ENCODE peak calls at places on chromosome 14, in four cellular contexts. One of them, this sample, is unnamed.

GRCh38 chr14:28116716-28117115 is 649.9 kb upstream of the FOXG1 start:
- DNase-seq in brain microvascular endothelial cell: no peak
- DNase-seq in astrocyte of the cerebellum: no peak
- DNase-seq in transverse colon: no peak
- DNase-seq in this sample: no peak

GRCh38 chr14:37501877-37502276 is 93.2 kb downstream of the FOXA1 start:
- DNase-seq in brain microvascular endothelial cell: no peak
- DNase-seq in astrocyte of the cerebellum: no peak
- DNase-seq in transverse colon: no peak
- DNase-seq in this sample: no peak

GRCh38 chr14:90559811-90560492 is 163.1 kb downstream of the CALM1 start:
- DNase-seq in brain microvascular endothelial cell: no peak
- DNase-seq in astrocyte of the cerebellum: no peak
- DNase-seq in transverse colon: no peak
- DNase-seq in this sample: no peak

GRCh38 chr14:68544150-68544892 is 248.5 kb downstream of the ZFP36L1 start:
- DNase-seq in brain microvascular endothelial cell: peak
- DNase-seq in astrocyte of the cerebellum: peak
- DNase-seq in transverse colon: peak
- DNase-seq in this sample: no peak

GRCh38 chr14:28895389-28895788 is 128.8 kb downstream of the FOXG1 start:
- DNase-seq in brain microvascular endothelial cell: no peak
- DNase-seq in astrocyte of the cerebellum: no peak
- DNase-seq in transverse colon: no peak
- DNase-seq in this sample: no peak

GRCh38 chr14:91349481-91350074 is 68.0 kb downstream of the CCDC88C start:
- DNase-seq in brain microvascular endothelial cell: no peak
- DNase-seq in astrocyte of the cerebellum: no peak
- DNase-seq in transverse colon: no peak
- DNase-seq in this sample: no peak

GRCh38 chr14:71228711-71229110 is 321.5 kb downstream of the PCNX1 start:
- DNase-seq in brain microvascular endothelial cell: no peak
- DNase-seq in astrocyte of the cerebellum: no peak
- DNase-seq in transverse colon: no peak
- DNase-seq in this sample: no peak

GRCh38 chr14:34678306-34678705 is 36.1 kb downstream of the CFL2 start:
- DNase-seq in brain microvascular endothelial cell: peak
- DNase-seq in astrocyte of the cerebellum: no peak
- DNase-seq in transverse colon: no peak
- DNase-seq in this sample: no peak

GRCh38 chr14:68279437-68279720 is 459.8 kb downstream of the RAD51B start:
- DNase-seq in brain microvascular endothelial cell: no peak
- DNase-seq in astrocyte of the cerebellum: no peak
- DNase-seq in transverse colon: no peak
- DNase-seq in this sample: no peak

GRCh38 chr14:54343276-54344121 is 53.3 kb upstream of the CDKN3 start:
- DNase-seq in brain microvascular endothelial cell: no peak
- DNase-seq in astrocyte of the cerebellum: peak
- DNase-seq in transverse colon: no peak
- DNase-seq in this sample: no peak

GRCh38 chr14:97730706-97731105 is 933.5 kb downstream of the VRK1 start:
- DNase-seq in brain microvascular endothelial cell: no peak
- DNase-seq in astrocyte of the cerebellum: no peak
- DNase-seq in transverse colon: no peak
- DNase-seq in this sample: no peak

GRCh38 chr14:61640834-61641170 is 54.5 kb upstream of the HIF1A start:
- DNase-seq in brain microvascular endothelial cell: no peak
- DNase-seq in astrocyte of the cerebellum: no peak
- DNase-seq in transverse colon: no peak
- DNase-seq in this sample: no peak

GRCh38 chr14:86168376-86168775 is 638.4 kb downstream of the FLRT2 start:
- DNase-seq in brain microvascular endothelial cell: no peak
- DNase-seq in astrocyte of the cerebellum: no peak
- DNase-seq in transverse colon: no peak
- DNase-seq in this sample: no peak

GRCh38 chr14:23537351-23538048 is 14.1 kb downstream of the ZFHX2 start:
- DNase-seq in brain microvascular endothelial cell: no peak
- DNase-seq in astrocyte of the cerebellum: no peak
- DNase-seq in transverse colon: no peak
- DNase-seq in this sample: no peak
- TF ChIP-seq CTCF in brain microvascular endothelial cell: no peak
- TF ChIP-seq CTCF in astrocyte of the cerebellum: no peak
- TF ChIP-seq CTCF in transverse colon: no peak
- TF ChIP-seq CTCF in this sample: no peak

GRCh38 chr14:103372552-103373304 is 12.5 kb upstream of the MARK3 start:
- DNase-seq in brain microvascular endothelial cell: peak
- DNase-seq in astrocyte of the cerebellum: peak
- DNase-seq in transverse colon: no peak
- DNase-seq in this sample: no peak

GRCh38 chr14:103372017-103372416 is 13.2 kb upstream of the MARK3 start:
- DNase-seq in brain microvascular endothelial cell: no peak
- DNase-seq in astrocyte of the cerebellum: no peak
- DNase-seq in transverse colon: no peak
- DNase-seq in this sample: no peak

GRCh38 chr14:103377522-103378041 is 7.6 kb upstream of the MARK3 start:
- DNase-seq in brain microvascular endothelial cell: no peak
- DNase-seq in astrocyte of the cerebellum: no peak
- DNase-seq in transverse colon: no peak
- DNase-seq in this sample: no peak

GRCh38 chr14:103370087-103370486 is 15.1 kb upstream of the MARK3 start:
- DNase-seq in brain microvascular endothelial cell: no peak
- DNase-seq in astrocyte of the cerebellum: no peak
- DNase-seq in transverse colon: no peak
- DNase-seq in this sample: no peak

GRCh38 chr14:103374121-103374520 is 11.1 kb upstream of the MARK3 start:
- DNase-seq in brain microvascular endothelial cell: no peak
- DNase-seq in astrocyte of the cerebellum: no peak
- DNase-seq in transverse colon: no peak
- DNase-seq in this sample: no peak
- TF ChIP-seq CTCF in brain microvascular endothelial cell: no peak
- TF ChIP-seq CTCF in astrocyte of the cerebellum: no peak
- TF ChIP-seq CTCF in transverse colon: no peak
- TF ChIP-seq CTCF in this sample: no peak

DNA sequence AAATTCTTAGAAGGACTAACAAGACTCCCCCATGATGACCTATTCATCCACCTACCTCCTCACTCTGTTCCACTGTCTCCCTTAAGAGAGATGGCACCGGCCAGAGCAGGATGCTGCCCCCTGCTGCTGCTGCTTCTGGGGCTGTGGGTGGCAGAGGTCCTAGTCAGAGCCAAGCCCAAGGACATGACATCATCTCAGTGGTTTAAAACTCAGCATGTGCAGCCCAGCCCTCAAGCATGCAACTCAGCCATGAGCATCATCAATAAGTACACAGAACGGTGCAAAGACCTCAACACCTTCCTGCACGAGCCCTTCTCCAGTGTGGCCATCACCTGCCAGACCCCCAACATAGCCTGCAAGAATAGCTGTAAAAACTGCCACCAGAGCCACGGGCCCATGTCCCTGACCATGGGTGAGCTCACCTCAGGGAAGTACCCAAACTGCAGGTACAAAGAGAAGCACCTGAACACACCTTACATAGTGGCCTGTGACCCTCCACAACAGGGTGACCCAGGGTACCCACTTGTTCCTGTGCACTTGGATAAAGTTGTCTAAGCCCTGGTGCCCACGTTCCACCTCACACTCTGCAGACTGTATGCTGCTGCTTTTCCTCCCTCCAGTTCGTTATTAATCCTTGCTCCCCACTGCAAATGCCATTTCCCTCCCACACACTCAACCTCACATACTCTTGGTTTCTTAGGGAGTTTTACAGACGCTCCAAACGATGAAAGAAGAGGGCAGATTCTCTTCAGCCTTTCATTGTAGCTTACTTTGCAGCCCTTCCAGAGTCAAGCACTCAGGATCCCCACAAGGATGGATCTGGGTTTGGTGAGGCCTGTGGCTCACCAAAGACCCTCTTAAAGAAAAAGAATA is at the start of gene RNASE8:
- DNase-seq in brain microvascular endothelial cell: no peak
- DNase-seq in astrocyte of the cerebellum: no peak
- DNase-seq in transverse colon: no peak
- DNase-seq in this sample: no peak
- TF ChIP-seq CTCF in brain microvascular endothelial cell: peak
- TF ChIP-seq CTCF in astrocyte of the cerebellum: no peak
- TF ChIP-seq CTCF in transverse colon: no peak
- TF ChIP-seq CTCF in this sample: no peak

GRCh38 chr14:77023001-77023996 is 5.2 kb downstream of the IRF2BPL start:
- DNase-seq in brain microvascular endothelial cell: no peak
- DNase-seq in astrocyte of the cerebellum: no peak
- DNase-seq in transverse colon: peak
- DNase-seq in this sample: no peak
- TF ChIP-seq CTCF in brain microvascular endothelial cell: peak
- TF ChIP-seq CTCF in astrocyte of the cerebellum: peak
- TF ChIP-seq CTCF in transverse colon: peak
- TF ChIP-seq CTCF in this sample: peak

GRCh38 chr14:57182760-57183503 is 85.8 kb downstream of the EXOC5 start:
- DNase-seq in brain microvascular endothelial cell: no peak
- DNase-seq in astrocyte of the cerebellum: no peak
- DNase-seq in transverse colon: no peak
- DNase-seq in this sample: no peak
- TF ChIP-seq CTCF in brain microvascular endothelial cell: peak
- TF ChIP-seq CTCF in astrocyte of the cerebellum: peak
- TF ChIP-seq CTCF in transverse colon: no peak
- TF ChIP-seq CTCF in this sample: peak

GRCh38 chr14:105165761-105166485 is 2.7 kb downstream of the JAG2 start:
- DNase-seq in brain microvascular endothelial cell: no peak
- DNase-seq in astrocyte of the cerebellum: no peak
- DNase-seq in transverse colon: no peak
- DNase-seq in this sample: no peak
- TF ChIP-seq CTCF in brain microvascular endothelial cell: no peak
- TF ChIP-seq CTCF in astrocyte of the cerebellum: no peak
- TF ChIP-seq CTCF in transverse colon: no peak
- TF ChIP-seq CTCF in this sample: no peak

GRCh38 chr14:72726444-72726843 is 167.5 kb downstream of the DPF3 start:
- DNase-seq in brain microvascular endothelial cell: peak
- DNase-seq in astrocyte of the cerebellum: no peak
- DNase-seq in transverse colon: no peak
- DNase-seq in this sample: no peak

GRCh38 chr14:72730468-72730867 is 163.4 kb downstream of the DPF3 start:
- DNase-seq in brain microvascular endothelial cell: no peak
- DNase-seq in astrocyte of the cerebellum: no peak
- DNase-seq in transverse colon: no peak
- DNase-seq in this sample: no peak

GRCh38 chr14:72732022-72732780 is 161.7 kb downstream of the DPF3 start:
- DNase-seq in brain microvascular endothelial cell: no peak
- DNase-seq in astrocyte of the cerebellum: no peak
- DNase-seq in transverse colon: no peak
- DNase-seq in this sample: no peak

GRCh38 chr14:72736348-72736747 is 157.6 kb downstream of the DPF3 start:
- DNase-seq in brain microvascular endothelial cell: peak
- DNase-seq in astrocyte of the cerebellum: peak
- DNase-seq in transverse colon: no peak
- DNase-seq in this sample: no peak

GRCh38 chr14:72731252-72732020 is 162.5 kb downstream of the DPF3 start:
- DNase-seq in brain microvascular endothelial cell: no peak
- DNase-seq in astrocyte of the cerebellum: no peak
- DNase-seq in transverse colon: no peak
- DNase-seq in this sample: no peak
- TF ChIP-seq CTCF in brain microvascular endothelial cell: no peak
- TF ChIP-seq CTCF in astrocyte of the cerebellum: no peak
- TF ChIP-seq CTCF in transverse colon: no peak
- TF ChIP-seq CTCF in this sample: no peak

GRCh38 chr14:52545584-52546317 is 6.6 kb downstream of the TXNDC16 start:
- DNase-seq in brain microvascular endothelial cell: no peak
- DNase-seq in astrocyte of the cerebellum: no peak
- DNase-seq in transverse colon: no peak
- DNase-seq in this sample: no peak

GRCh38 chr14:52546318-52546670 is 6.0 kb downstream of the TXNDC16 start:
- DNase-seq in brain microvascular endothelial cell: no peak
- DNase-seq in astrocyte of the cerebellum: no peak
- DNase-seq in transverse colon: no peak
- DNase-seq in this sample: no peak

GRCh38 chr14:52547027-52547426 is 5.3 kb downstream of the TXNDC16 start:
- DNase-seq in brain microvascular endothelial cell: no peak
- DNase-seq in astrocyte of the cerebellum: no peak
- DNase-seq in transverse colon: no peak
- DNase-seq in this sample: no peak

GRCh38 chr14:52550661-52551060 is 1.6 kb downstream of the TXNDC16 start:
- DNase-seq in brain microvascular endothelial cell: no peak
- DNase-seq in astrocyte of the cerebellum: no peak
- DNase-seq in transverse colon: no peak
- DNase-seq in this sample: no peak

GRCh38 chr14:52547526-52547925 is 4.8 kb downstream of the TXNDC16 start:
- DNase-seq in brain microvascular endothelial cell: no peak
- DNase-seq in astrocyte of the cerebellum: no peak
- DNase-seq in transverse colon: no peak
- DNase-seq in this sample: no peak
- TF ChIP-seq CTCF in brain microvascular endothelial cell: no peak
- TF ChIP-seq CTCF in astrocyte of the cerebellum: no peak
- TF ChIP-seq CTCF in transverse colon: no peak
- TF ChIP-seq CTCF in this sample: no peak

GRCh38 chr14:75158843-75159614 is 17.4 kb downstream of the TMED10 start:
- DNase-seq in brain microvascular endothelial cell: no peak
- DNase-seq in astrocyte of the cerebellum: no peak
- DNase-seq in transverse colon: no peak
- DNase-seq in this sample: no peak

GRCh38 chr14:75163677-75164076 is 12.7 kb downstream of the TMED10 start:
- DNase-seq in brain microvascular endothelial cell: no peak
- DNase-seq in astrocyte of the cerebellum: no peak
- DNase-seq in transverse colon: no peak
- DNase-seq in this sample: no peak

GRCh38 chr14:75165586-75166391 is 10.6 kb downstream of the TMED10 start:
- DNase-seq in brain microvascular endothelial cell: no peak
- DNase-seq in astrocyte of the cerebellum: peak
- DNase-seq in transverse colon: no peak
- DNase-seq in this sample: no peak

GRCh38 chr14:75164809-75165208 is 11.6 kb downstream of the TMED10 start:
- DNase-seq in brain microvascular endothelial cell: no peak
- DNase-seq in astrocyte of the cerebellum: no peak
- DNase-seq in transverse colon: no peak
- DNase-seq in this sample: no peak

GRCh38 chr14:75162631-75163030 is 13.8 kb downstream of the TMED10 start:
- DNase-seq in brain microvascular endothelial cell: no peak
- DNase-seq in astrocyte of the cerebellum: no peak
- DNase-seq in transverse colon: no peak
- DNase-seq in this sample: no peak
- TF ChIP-seq CTCF in brain microvascular endothelial cell: no peak
- TF ChIP-seq CTCF in astrocyte of the cerebellum: no peak
- TF ChIP-seq CTCF in transverse colon: no peak
- TF ChIP-seq CTCF in this sample: peak